ENCODE peak calls at places on chromosome 18, in nine cellular contexts. N is heart right ventricle, F is body of pancreas, L is cardiac muscle cell, T is A549, A is OCI-LY7, S is gastrocnemius medialis, P is breast epithelium, W is A673. E is an unnamed sample.

GRCh38 chr18:65934874-65935273 is 184.1 kb downstream of the CDH7 start:
- DNase-seq in P (no peak), F (peak; percentile 65), L (no peak), S (no peak), T (no peak), W (no peak), N (no peak), A (no peak), E (no peak)

GRCh38 chr18:57437782-57438668 is 2.9 kb downstream of the ONECUT2 start:
- DNase-seq in P (no peak), F (peak; percentile 64), A (no peak), L (peak; percentile 73), W (peak; percentile 93), N (peak; percentile 41), S (no peak), T (peak; percentile 49), E (peak; percentile 60)

GRCh38 chr18:12659904-12660605 is 2.1 kb upstream of the SPIRE1 start:
- DNase-seq in N (peak; percentile 29), W (peak; percentile 77), L (peak; percentile 74), A (peak; percentile 47), S (no peak), F (peak; percentile 58), P (no peak), T (peak; percentile 31), E (peak; percentile 71)

GRCh38 chr18:4108016-4108415 is 347.1 kb downstream of the DLGAP1 start:
- DNase-seq in A (no peak), W (no peak), S (no peak), L (no peak), P (no peak), F (no peak), N (no peak), T (no peak), E (no peak)

GRCh38 chr18:74082476-74083070 is 65.1 kb downstream of the FBXO15 start:
- DNase-seq in N (peak; percentile 11), A (peak; percentile 77), F (peak; percentile 55), L (peak; percentile 55), T (peak; percentile 60), W (peak; percentile 53), P (peak; percentile 43), S (no peak), E (no peak)

GRCh38 chr18:45805551-45805950 is 19.9 kb upstream of the SIGLEC15 start:
- DNase-seq in S (no peak), P (no peak), T (no peak), N (no peak), W (no peak), F (no peak), L (peak; percentile 42), A (no peak), E (no peak)

GRCh38 chr18:31497711-31498449 is at the start of gene DSG2:
- DNase-seq in A (no peak), T (peak; percentile 54), F (peak; percentile 86), W (peak; percentile 31), N (peak; percentile 51), L (peak; percentile 53), S (no peak), P (peak; percentile 84), E (no peak)

GRCh38 chr18:45008694-45009372 is 328.1 kb downstream of the SETBP1 start:
- DNase-seq in S (no peak), P (no peak), L (no peak), T (no peak), F (no peak), A (no peak), W (no peak), N (no peak), E (no peak)

GRCh38 chr18:76494181-76494540 is 881 bp downstream of the ZNF516 start:
- DNase-seq in A (peak; percentile 37), S (peak; percentile 36), T (peak; percentile 21), W (peak; percentile 60), L (peak; percentile 64), P (no peak), F (peak; percentile 36), N (no peak), E (no peak)

GRCh38 chr18:76968073-76968472 is 145.7 kb downstream of the ZNF236 start:
- DNase-seq in A (no peak), S (no peak), P (no peak), W (no peak), L (no peak), N (no peak), T (no peak), F (no peak), E (no peak)

GRCh38 chr18:48819781-48820482 is 130.8 kb downstream of the SMAD7 start:
- DNase-seq in S (peak; percentile 11), T (no peak), F (peak; percentile 5), W (no peak), L (no peak), P (peak; percentile 44), N (peak; percentile 1), A (no peak), E (peak; percentile 53)

GRCh38 chr18:54787616-54788015 is 40.7 kb upstream of the RAB27B start:
- DNase-seq in W (no peak), N (no peak), P (no peak), L (peak; percentile 35), S (no peak), T (no peak), A (no peak), F (no peak), E (no peak)
- H3K27ac ChIP-seq in W (no peak overlapping the region), N (no peak overlapping the region), P (no peak overlapping the region), L (no peak overlapping the region), S (no peak overlapping the region), T (no peak overlapping the region), A (no peak overlapping the region), F (no peak overlapping the region), E (no peak overlapping the region)

GRCh38 chr18:14927701-14928100 is 179.7 kb downstream of the ANKRD30B start:
- DNase-seq in F (no peak), A (no peak), W (no peak), P (no peak), L (no peak), T (no peak), N (no peak), S (no peak), E (no peak)

GRCh38 chr18:14928396-14928795 is 180.4 kb downstream of the ANKRD30B start:
- DNase-seq in W (no peak), F (no peak), N (no peak), L (no peak), T (no peak), A (no peak), P (peak; percentile 60), S (no peak), E (no peak)

GRCh38 chr18:14930576-14930975 is 182.6 kb downstream of the ANKRD30B start:
- DNase-seq in L (no peak), W (no peak), S (no peak), T (no peak), N (no peak), P (no peak), A (no peak), F (no peak), E (no peak)

GRCh38 chr18:14933049-14933851 is 185.3 kb downstream of the ANKRD30B start:
- DNase-seq in T (no peak), L (no peak), S (no peak), F (no peak), A (no peak), N (no peak), W (no peak), P (no peak), E (no peak)

DNA sequence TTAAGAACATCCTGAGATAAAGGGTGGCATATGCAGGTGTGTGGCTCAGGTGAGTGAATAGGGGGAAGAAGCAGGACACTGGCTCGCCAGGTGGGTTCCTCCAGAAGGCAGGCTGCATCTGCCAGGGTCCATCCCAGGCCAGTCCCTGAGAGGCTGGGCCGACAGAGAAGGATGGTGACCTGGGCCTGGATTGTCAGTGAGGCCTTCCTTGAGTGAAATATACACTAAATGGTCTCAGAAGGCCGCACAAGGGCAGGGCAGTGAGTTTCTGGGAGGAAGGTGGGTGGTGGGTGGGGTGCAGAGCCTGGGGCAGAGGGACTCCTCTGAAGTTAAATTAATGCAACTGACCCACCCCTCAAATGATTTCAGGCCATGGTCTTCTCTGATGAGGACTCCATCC is 182.1 kb downstream of the ANKRD30B start:
- DNase-seq in N (no peak), P (no peak), A (no peak), T (no peak), L (no peak), S (no peak), W (no peak), F (no peak), E (peak; percentile 24)
- H3K9me3 ChIP-seq in N (no peaks in the 10 kb centered on the region), P (no peaks in the 10 kb centered on the region), A (no peaks in the 10 kb centered on the region), T (no peaks in the 10 kb centered on the region), L (no peaks in the 10 kb centered on the region), S (no peaks in the 10 kb centered on the region), W (no peaks in the 10 kb centered on the region), F (no peaks in the 10 kb centered on the region), E (no peaks in the 10 kb centered on the region)

GRCh38 chr18:58829263-58829662 is 35.4 kb upstream of the ZNF532 start:
- DNase-seq in W (no peak), P (no peak), F (no peak), A (no peak), N (no peak), L (no peak), T (no peak), S (no peak), E (no peak)

GRCh38 chr18:58831610-58832009 is 33.1 kb upstream of the ZNF532 start:
- DNase-seq in T (no peak), L (peak; percentile 76), W (no peak), F (no peak), P (no peak), S (no peak), N (no peak), A (no peak), E (no peak)

GRCh38 chr18:58827886-58828285 is 36.8 kb upstream of the ZNF532 start:
- DNase-seq in W (no peak), S (no peak), P (no peak), N (no peak), A (no peak), F (no peak), L (no peak), T (no peak), E (no peak)

GRCh38 chr18:58827425-58827824 is 37.3 kb upstream of the ZNF532 start:
- DNase-seq in L (no peak), S (no peak), P (no peak), F (no peak), W (no peak), T (no peak), N (no peak), A (no peak), E (no peak)

DNA sequence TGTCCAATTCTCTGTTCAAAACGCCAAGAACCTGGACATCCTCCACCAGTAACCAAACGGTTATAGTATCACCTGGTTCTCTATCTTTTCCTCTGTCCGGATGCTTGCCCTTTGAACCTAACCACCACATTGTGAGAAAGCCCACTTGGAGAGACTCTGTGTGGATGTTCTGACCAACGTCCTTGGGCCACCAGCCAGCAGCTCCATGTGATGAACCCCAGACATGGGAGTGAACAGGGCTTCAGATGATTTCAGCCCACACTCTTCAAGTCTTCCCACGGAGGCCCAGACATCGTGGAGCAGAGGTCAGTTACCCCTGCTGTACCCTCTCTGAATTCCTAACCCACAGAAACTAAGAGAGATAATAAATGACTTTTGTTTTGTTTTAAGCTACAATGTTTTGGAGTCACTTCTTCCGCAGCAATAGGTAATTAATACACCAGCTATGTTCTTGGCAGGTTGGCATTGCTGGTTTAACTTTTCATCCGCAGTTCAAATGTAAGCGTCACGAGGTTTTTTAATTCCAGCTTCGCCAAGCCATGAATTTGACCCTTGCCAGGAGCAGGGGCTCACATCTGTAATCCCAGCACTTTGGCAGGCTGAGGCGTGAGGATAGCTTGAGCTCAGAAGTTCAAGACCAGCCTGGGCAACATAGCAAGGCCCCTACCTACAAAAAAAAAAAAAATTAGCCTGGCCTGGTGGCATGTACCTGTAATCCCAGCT is 36.1 kb upstream of the ZNF532 start:
- DNase-seq in T (no peak), N (no peak), W (no peak), S (peak; percentile 63), F (no peak), L (peak; percentile 41), A (no peak), P (no peak), E (no peak)
- H3K27ac ChIP-seq in T (peak overlapping the region; percentile 13), N (no peak overlapping the region), W (no peak overlapping the region), S (peak overlapping the region; percentile 84), F (no peak overlapping the region), L (no peak overlapping the region), A (no peak overlapping the region), P (no peak overlapping the region), E (peak overlapping the region; percentile 50)

GRCh38 chr18:79897940-79898625 is 53.4 kb downstream of the SLC66A2 start:
- DNase-seq in P (no peak), A (no peak), W (no peak), N (no peak), L (no peak), T (no peak), S (peak; percentile 6), F (no peak), E (no peak)
- H3K9me3 ChIP-seq in P (peaks cover 37% of the 10 kb centered on the region), A (no peaks in the 10 kb centered on the region), W (peaks cover 78% of the 10 kb centered on the region), N (no peaks in the 10 kb centered on the region), L (no peaks in the 10 kb centered on the region), T (peaks cover 34% of the 10 kb centered on the region), S (no peaks in the 10 kb centered on the region), F (peaks cover 56% of the 10 kb centered on the region), E (peaks cover 31% of the 10 kb centered on the region)